ENCODE peak calls at places on chromosomes 1 and 21, in seven cellular contexts. N is ovary, I is GM12865, E is left ventricle myocardium inferior, H is AG04449, X is AG10803, S is PC-9. M is an unnamed sample.

GRCh38 chr21:31011412-31011811 is 26.9 kb downstream of the KRTAP19-8 start:
- DNase-seq in X (no peak), H (no peak), N (no peak), I (peak), E (no peak), S (no peak), M (no peak)

GRCh38 chr1:96096138-96097011 is 625.2 kb upstream of the PTBP2 start:
- DNase-seq in S (no peak), N (no peak), I (no peak), E (no peak), H (no peak), X (no peak), M (no peak)

GRCh38 chr1:212467843-212468482 is 35.2 kb downstream of the NENF start:
- DNase-seq in E (no peak), H (no peak), S (no peak), X (no peak), N (no peak), I (peak), M (no peak)

GRCh38 chr1:31095985-31096384 is 30.5 kb upstream of the PUM1 start:
- DNase-seq in E (no peak), N (no peak), H (no peak), S (no peak), I (no peak), X (no peak), M (no peak)

GRCh38 chr1:187842406-187843165 is 1013.8 kb downstream of the PLA2G4A start:
- DNase-seq in H (no peak), X (no peak), E (no peak), S (no peak), I (peak), N (no peak), M (no peak)

GRCh38 chr1:30599721-30600120 is 123.7 kb downstream of the MATN1 start:
- DNase-seq in S (no peak), N (no peak), X (peak), H (no peak), E (no peak), I (no peak), M (no peak)

GRCh38 chr1:19391596-19391981 is 79.5 kb downstream of the SLC66A1 start:
- DNase-seq in S (no peak), E (no peak), I (no peak), X (no peak), H (no peak), N (no peak), M (no peak)

GRCh38 chr1:6962390-6962955 is 177.2 kb downstream of the CAMTA1 start:
- DNase-seq in N (peak), S (no peak), X (no peak), H (no peak), E (peak), I (peak), M (no peak)

GRCh38 chr1:207006914-207007313 is 25.6 kb downstream of the C1orf116 start:
- DNase-seq in H (no peak), S (no peak), X (no peak), E (no peak), I (no peak), N (no peak), M (no peak)

GRCh38 chr1:151942882-151943281 is 33.6 kb upstream of the THEM4 start:
- DNase-seq in E (no peak), I (no peak), S (no peak), H (no peak), N (no peak), X (peak), M (no peak)

GRCh38 chr21:32370971-32371766 is 21.6 kb downstream of the URB1 start:
- DNase-seq in H (no peak), E (no peak), I (no peak), X (peak), N (no peak), S (no peak), M (no peak)

GRCh38 chr1:55375617-55376258 is 160.6 kb upstream of the USP24 start:
- DNase-seq in I (peak), N (peak), E (no peak), S (peak), X (peak), H (no peak), M (no peak)

GRCh38 chr1:151479462-151479861 is 20.2 kb upstream of the POGZ start:
- DNase-seq in N (no peak), H (no peak), E (no peak), S (no peak), I (no peak), X (peak), M (no peak)

GRCh38 chr1:226519135-226519534 is 29.4 kb upstream of the STUM start:
- DNase-seq in X (no peak), N (no peak), I (no peak), S (no peak), E (no peak), H (no peak), M (no peak)

GRCh38 chr1:215104283-215104682 is 21.7 kb downstream of the KCNK2 start:
- DNase-seq in N (no peak), S (no peak), E (no peak), I (no peak), H (no peak), X (no peak), M (no peak)

GRCh38 chr21:45993210-45994085 is 11.9 kb downstream of the COL6A1 start:
- DNase-seq in H (no peak), N (peak), X (no peak), I (no peak), E (peak), S (no peak), M (no peak)

GRCh38 chr1:159921700-159922498 is 3.4 kb downstream of the TAGLN2 start:
- DNase-seq in S (no peak), X (no peak), H (no peak), I (peak), N (no peak), E (no peak), M (no peak)

GRCh38 chr1:184838374-184838995 is 83.8 kb upstream of the EDEM3 start:
- DNase-seq in S (peak), E (no peak), H (peak), N (no peak), X (peak), I (no peak), M (peak)

GRCh38 chr1:157044326-157044725 is 1.2 kb downstream of the ARHGEF11 start:
- DNase-seq in E (no peak), X (no peak), I (no peak), S (no peak), N (no peak), H (no peak), M (no peak)

GRCh38 chr1:204723131-204723787 is 37.7 kb upstream of the LRRN2 start:
- DNase-seq in I (peak), X (no peak), S (no peak), E (no peak), N (no peak), H (no peak), M (no peak)

GRCh38 chr21:36863260-36863659 is 103.2 kb downstream of the HLCS start:
- DNase-seq in S (no peak), H (no peak), N (no peak), X (no peak), E (no peak), I (no peak), M (no peak)

GRCh38 chr1:22880174-22880601 is 92.5 kb downstream of the LACTBL1 start:
- DNase-seq in E (no peak), H (no peak), S (peak), I (no peak), X (peak), N (no peak), M (no peak)

GRCh38 chr1:243582321-243582720 is 267.7 kb downstream of the AKT3 start:
- DNase-seq in S (no peak), H (peak), I (no peak), N (no peak), X (peak), E (no peak), M (no peak)

GRCh38 chr1:196305216-196305615 is 303.0 kb downstream of the KCNT2 start:
- DNase-seq in I (no peak), E (no peak), S (no peak), N (no peak), H (no peak), X (no peak), M (no peak)

GRCh38 chr1:196308171-196308570 is 300.1 kb downstream of the KCNT2 start:
- DNase-seq in S (no peak), I (no peak), E (no peak), X (no peak), N (no peak), H (no peak), M (no peak)

GRCh38 chr1:196312739-196313138 is 295.5 kb downstream of the KCNT2 start:
- DNase-seq in E (no peak), I (no peak), S (no peak), H (no peak), N (no peak), X (no peak), M (no peak)

GRCh38 chr1:196306421-196306820 is 301.8 kb downstream of the KCNT2 start:
- DNase-seq in S (no peak), N (no peak), I (no peak), H (no peak), X (no peak), E (no peak), M (no peak)

GRCh38 chr1:196309386-196309785 is 298.9 kb downstream of the KCNT2 start:
- DNase-seq in S (no peak), I (peak), H (no peak), X (peak), E (no peak), N (no peak), M (peak)
- TF ChIP-seq CTCF in S (peak), I (peak), H (no peak), X (peak), E (peak), N (no peak), M (peak)

DNA sequence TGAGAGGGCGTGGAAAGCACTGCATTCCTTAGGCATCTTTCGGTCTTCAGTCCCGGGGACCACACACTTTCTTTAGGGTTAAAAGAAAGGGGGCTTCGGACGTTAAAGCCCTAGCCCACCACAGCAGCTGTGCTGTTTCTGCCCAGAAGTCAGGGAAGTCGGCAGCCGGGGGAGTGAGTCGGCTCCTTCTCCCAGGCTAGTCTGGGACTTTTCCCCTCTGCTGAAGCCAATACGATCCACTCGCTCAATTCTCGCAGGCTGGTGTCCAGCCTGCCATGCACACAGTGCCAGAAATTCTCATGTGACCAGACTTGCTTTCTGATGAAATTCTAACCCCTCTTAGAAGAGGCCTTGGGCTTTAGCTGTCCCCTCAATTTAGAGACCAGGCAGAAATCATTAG is 67.7 kb downstream of the BCAR3 start:
- DNase-seq in S (no peak), I (no peak), X (peak), H (no peak), E (peak), N (peak), M (no peak)
- H3K4me3 ChIP-seq in S (no peak), I (no peak), X (peak), H (no peak), E (peak), N (peak), M (no peak)

GRCh38 chr1:5619469-5619868 is 372.8 kb downstream of the NPHP4 start:
- DNase-seq in X (no peak), E (no peak), I (no peak), H (no peak), S (no peak), N (no peak), M (no peak)

GRCh38 chr1:5620418-5620817 is 371.8 kb downstream of the NPHP4 start:
- DNase-seq in E (no peak), S (no peak), X (no peak), I (no peak), H (no peak), N (no peak), M (no peak)

GRCh38 chr1:5622412-5622811 is 369.8 kb downstream of the NPHP4 start:
- DNase-seq in S (no peak), E (no peak), H (no peak), N (no peak), I (no peak), X (peak), M (no peak)

GRCh38 chr1:5621692-5622091 is 370.5 kb downstream of the NPHP4 start:
- DNase-seq in X (no peak), H (no peak), N (no peak), S (no peak), E (no peak), I (no peak), M (no peak)

DNA sequence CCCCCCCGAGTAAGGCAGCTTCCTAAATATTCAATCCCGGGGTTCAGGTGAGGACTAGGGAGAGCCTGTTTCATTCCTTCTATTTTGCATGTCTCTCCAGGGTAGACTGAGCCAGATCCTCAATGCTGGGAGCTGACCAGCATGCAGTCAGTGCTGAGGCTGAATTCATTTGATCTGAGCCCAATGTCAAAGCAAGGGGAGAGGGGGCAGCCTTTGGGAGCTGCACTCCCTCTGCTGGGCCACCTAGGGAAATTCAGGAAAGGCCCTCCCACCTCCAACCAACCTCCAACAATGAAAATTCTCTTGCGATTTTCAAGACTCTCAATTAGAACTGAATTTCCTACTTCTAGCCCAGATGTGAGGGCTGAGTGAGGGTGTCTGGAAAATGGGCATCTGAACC is 371.2 kb downstream of the NPHP4 start:
- DNase-seq in S (no peak), N (peak), X (no peak), H (no peak), I (no peak), E (no peak), M (peak)
- TF ChIP-seq CTCF in S (peak), N (no peak), X (no peak), H (no peak), I (peak), E (peak), M (peak)

GRCh38 chr21:21175798-21176334 is 177.7 kb downstream of the NCAM2 start:
- DNase-seq in X (no peak), I (no peak), N (no peak), E (no peak), H (no peak), S (no peak), M (no peak)
- H3K4me3 ChIP-seq in X (peak), I (no peak), N (no peak), E (peak), H (no peak), S (no peak), M (no peak)

DNA sequence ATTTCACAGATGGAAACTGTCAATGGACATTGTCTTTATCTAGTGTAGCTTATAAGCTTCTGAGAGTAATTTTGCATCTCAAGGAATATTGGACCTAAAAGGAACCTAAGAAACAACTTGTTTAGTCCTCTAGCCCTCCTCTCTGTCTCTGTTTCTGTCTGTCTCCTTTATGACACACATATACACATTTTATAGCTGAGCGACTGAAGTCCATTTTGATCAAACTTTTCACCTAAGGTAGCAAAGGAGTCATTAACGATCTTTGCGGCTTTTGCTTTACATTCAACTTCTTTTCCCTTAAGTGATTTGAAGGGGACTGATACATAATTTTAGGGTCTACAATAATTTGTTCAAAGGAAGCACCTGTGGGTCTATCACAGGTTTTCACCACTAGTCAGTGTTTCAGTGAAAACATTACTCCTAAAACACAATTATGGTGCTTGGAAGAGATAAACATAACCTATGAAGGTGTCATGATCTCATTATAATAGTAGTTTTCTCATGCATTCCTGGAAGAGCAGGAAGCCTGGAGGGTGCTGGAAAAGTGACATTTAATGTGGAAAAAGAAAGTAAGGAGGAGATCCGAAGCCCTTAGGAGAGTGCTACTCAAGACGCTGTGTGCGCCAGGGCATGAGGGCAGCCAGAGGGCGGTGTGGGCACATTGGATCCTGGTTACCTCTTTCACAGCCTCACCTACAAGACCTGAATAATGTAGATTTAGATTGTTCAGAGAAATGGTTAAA is 248.6 kb downstream of the DNM3 start:
- DNase-seq in H (no peak), S (peak), E (peak), N (no peak), X (peak), I (peak), M (peak)
- TF ChIP-seq CTCF in H (peak), S (peak), E (peak), N (no peak), X (peak), I (peak), M (peak)

GRCh38 chr1:115977481-115978258 is 1.4 kb downstream of the SLC22A15 start:
- DNase-seq in H (peak), S (peak), X (peak), E (no peak), N (no peak), I (no peak), M (no peak)
- H3K4me3 ChIP-seq in H (no peak), S (peak), X (peak), E (peak), N (no peak), I (no peak), M (no peak)

DNA sequence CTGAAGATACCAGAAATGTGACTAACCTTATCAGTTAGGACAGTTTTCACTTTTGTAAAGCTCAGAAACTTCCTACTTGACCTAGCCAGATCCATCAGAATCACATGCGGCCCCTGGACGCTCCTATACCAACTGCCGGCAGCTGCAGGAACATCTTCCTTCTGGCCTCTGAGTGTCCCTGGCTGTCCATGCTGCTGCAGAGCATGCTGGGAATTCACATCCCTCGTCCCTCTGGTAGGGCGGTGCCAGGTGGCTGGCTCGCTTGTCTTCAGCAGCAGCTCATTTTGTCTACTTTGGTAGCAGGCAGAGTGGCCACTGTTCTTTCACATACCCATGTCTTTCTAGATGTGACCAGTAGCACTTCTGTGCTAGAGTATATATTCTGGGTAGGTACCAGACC is 34.4 kb downstream of the HHAT start:
- DNase-seq in S (no peak), N (peak), E (peak), X (no peak), H (no peak), I (no peak), M (no peak)
- TF ChIP-seq CTCF in S (no peak), N (no peak), E (no peak), X (no peak), H (no peak), I (no peak), M (no peak)

DNA sequence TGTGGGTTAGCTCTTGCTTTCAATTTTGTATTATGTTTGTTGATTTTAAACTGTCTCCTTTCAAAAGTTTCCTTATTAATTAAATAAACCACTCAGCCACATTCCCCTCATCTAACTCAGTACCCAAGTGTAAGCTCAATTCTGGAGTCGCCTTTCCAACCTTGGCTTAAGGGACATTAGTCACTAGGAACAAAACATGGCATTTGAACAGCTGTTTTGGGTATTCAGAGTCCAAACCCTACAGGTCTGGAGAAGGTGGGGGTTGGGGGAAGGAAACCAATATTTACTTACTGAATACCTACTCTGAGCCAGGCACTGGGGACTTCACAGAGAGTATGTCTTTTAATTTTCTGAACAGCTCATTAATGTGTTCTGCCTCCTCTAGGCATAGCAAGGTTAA is 117.2 kb upstream of the JUN start:
- DNase-seq in H (no peak), I (no peak), S (no peak), X (no peak), E (no peak), N (no peak), M (no peak)
- H3K4me3 ChIP-seq in H (no peak), I (no peak), S (no peak), X (no peak), E (no peak), N (no peak), M (no peak)

DNA sequence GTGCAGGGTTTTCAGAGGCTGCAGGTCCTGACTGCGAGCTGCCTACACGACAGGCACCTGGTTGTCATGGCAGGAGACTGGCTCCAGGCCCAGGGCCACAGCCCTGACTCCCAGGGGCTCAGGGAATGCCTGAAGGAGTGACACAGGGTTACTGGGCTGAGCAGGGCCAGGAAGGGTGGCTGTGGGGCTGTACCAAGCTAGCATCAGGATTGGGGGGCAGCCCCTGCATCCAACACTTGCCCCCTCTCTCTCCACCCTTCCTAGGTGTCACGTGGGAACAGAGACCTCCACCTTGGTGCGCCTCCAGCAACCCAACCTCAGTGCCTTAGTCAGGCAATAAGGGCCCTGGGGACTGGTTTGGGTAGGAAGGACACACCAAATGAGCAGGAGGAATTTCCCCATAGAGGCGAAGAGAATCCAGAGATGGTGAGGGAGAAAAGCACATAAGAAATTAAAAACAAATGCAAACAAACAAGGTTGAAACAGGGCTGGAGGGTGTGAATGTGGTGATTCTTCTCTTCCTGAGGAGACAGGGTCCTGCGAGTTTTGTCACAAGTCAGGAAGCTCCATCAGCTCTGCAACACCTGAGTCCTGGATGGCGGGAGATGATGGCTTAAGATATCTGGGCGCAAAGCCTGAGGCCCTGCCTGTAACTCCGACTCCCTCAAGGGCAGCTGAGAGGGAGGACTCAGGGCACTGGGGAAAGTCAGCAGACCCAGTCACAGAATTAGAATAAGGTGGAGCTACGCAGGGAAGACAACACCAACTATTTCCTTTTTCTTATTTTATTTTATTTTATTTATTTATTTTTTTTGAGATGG is 19.7 kb upstream of the RNU1-4 start:
- DNase-seq in S (no peak), N (no peak), X (no peak), H (no peak), E (no peak), I (peak), M (no peak)
- TF ChIP-seq CTCF in S (no peak), N (no peak), X (no peak), H (no peak), E (no peak), I (no peak), M (no peak)

GRCh38 chr1:63777286-63777685 is 3.5 kb downstream of the ROR1 start:
- DNase-seq in N (no peak), S (no peak), I (no peak), X (no peak), E (no peak), H (no peak), M (no peak)
- H3K4me3 ChIP-seq in N (no peak), S (no peak), I (no peak), X (no peak), E (no peak), H (no peak), M (no peak)

M was measured in LNCaP clone FGC.